ENCODE peak calls at places on chromosomes 6 and 20, in ten cellular contexts. One of them, this sample, is unnamed.
A peak's percentile ranks its signal among the peaks of the same experiment; 100 is the strongest.

GRCh38 chr20:46823271-46823747 is 71.3 kb upstream of the EYA2 start:
- DNase-seq in IMR-90: no peak
- DNase-seq in fibroblast of lung: no peak
- DNase-seq in A673: no peak
- DNase-seq in GM06990: no peak
- DNase-seq in nephron progenitor cell: no peak
- DNase-seq in AG10803: no peak
- DNase-seq in foreskin fibroblast: no peak
- DNase-seq in fibroblast of the aortic adventitia: peak; percentile 51
- DNase-seq in choroid plexus epithelial cell: peak; percentile 14
- DNase-seq in this sample: no peak

GRCh38 chr6:16154904-16155303 is 26.0 kb downstream of the MYLIP start:
- DNase-seq in nephron progenitor cell: no peak
- DNase-seq in GM06990: no peak
- DNase-seq in A673: no peak
- DNase-seq in choroid plexus epithelial cell: peak; percentile 81
- DNase-seq in foreskin fibroblast: peak; percentile 67
- DNase-seq in IMR-90: peak; percentile 73
- DNase-seq in AG10803: peak; percentile 82
- DNase-seq in fibroblast of lung: peak; percentile 89
- DNase-seq in fibroblast of the aortic adventitia: peak; percentile 95
- DNase-seq in this sample: no peak

GRCh38 chr6:30951907-30952469 is 11.2 kb downstream of the MUCL3 start:
- DNase-seq in A673: no peak
- DNase-seq in fibroblast of lung: no peak
- DNase-seq in fibroblast of the aortic adventitia: no peak
- DNase-seq in foreskin fibroblast: no peak
- DNase-seq in AG10803: no peak
- DNase-seq in IMR-90: no peak
- DNase-seq in nephron progenitor cell: no peak
- DNase-seq in GM06990: peak; percentile 30
- DNase-seq in choroid plexus epithelial cell: no peak
- DNase-seq in this sample: no peak

GRCh38 chr20:49427751-49428518 is 54.5 kb downstream of the KCNB1 start:
- DNase-seq in choroid plexus epithelial cell: peak; percentile 65
- DNase-seq in GM06990: no peak
- DNase-seq in A673: no peak
- DNase-seq in foreskin fibroblast: no peak
- DNase-seq in fibroblast of the aortic adventitia: no peak
- DNase-seq in fibroblast of lung: no peak
- DNase-seq in AG10803: no peak
- DNase-seq in IMR-90: no peak
- DNase-seq in nephron progenitor cell: no peak
- DNase-seq in this sample: no peak

GRCh38 chr6:153032255-153032882 is 29.9 kb upstream of the MTRF1L start:
- DNase-seq in foreskin fibroblast: peak; percentile 41
- DNase-seq in fibroblast of lung: peak; percentile 67
- DNase-seq in fibroblast of the aortic adventitia: peak; percentile 91
- DNase-seq in choroid plexus epithelial cell: peak; percentile 86
- DNase-seq in IMR-90: peak; percentile 81
- DNase-seq in AG10803: peak; percentile 75
- DNase-seq in GM06990: peak; percentile 3
- DNase-seq in nephron progenitor cell: no peak
- DNase-seq in A673: peak; percentile 71
- DNase-seq in this sample: no peak

GRCh38 chr6:155219858-155220301 is 43.9 kb upstream of the CLDN20 start:
- DNase-seq in choroid plexus epithelial cell: no peak
- DNase-seq in A673: no peak
- DNase-seq in AG10803: no peak
- DNase-seq in nephron progenitor cell: no peak
- DNase-seq in IMR-90: no peak
- DNase-seq in foreskin fibroblast: no peak
- DNase-seq in fibroblast of the aortic adventitia: no peak
- DNase-seq in fibroblast of lung: no peak
- DNase-seq in GM06990: no peak
- DNase-seq in this sample: no peak

GRCh38 chr6:65692109-65692508 is 14.9 kb downstream of the EYS start:
- DNase-seq in GM06990: no peak
- DNase-seq in A673: no peak
- DNase-seq in choroid plexus epithelial cell: no peak
- DNase-seq in fibroblast of lung: no peak
- DNase-seq in foreskin fibroblast: no peak
- DNase-seq in nephron progenitor cell: no peak
- DNase-seq in IMR-90: no peak
- DNase-seq in fibroblast of the aortic adventitia: no peak
- DNase-seq in AG10803: no peak
- DNase-seq in this sample: no peak

GRCh38 chr6:84791233-84791632 is 26.8 kb upstream of the TBX18 start:
- DNase-seq in fibroblast of the aortic adventitia: peak; percentile 23
- DNase-seq in IMR-90: no peak
- DNase-seq in fibroblast of lung: no peak
- DNase-seq in foreskin fibroblast: peak; percentile 75
- DNase-seq in A673: peak; percentile 88
- DNase-seq in AG10803: peak; percentile 15
- DNase-seq in choroid plexus epithelial cell: peak; percentile 55
- DNase-seq in nephron progenitor cell: no peak
- DNase-seq in GM06990: no peak
- DNase-seq in this sample: no peak

GRCh38 chr20:24650091-24650490 is 180.7 kb downstream of the SYNDIG1 start:
- DNase-seq in fibroblast of the aortic adventitia: peak; percentile 87
- DNase-seq in A673: no peak
- DNase-seq in fibroblast of lung: peak; percentile 67
- DNase-seq in GM06990: no peak
- DNase-seq in nephron progenitor cell: no peak
- DNase-seq in foreskin fibroblast: peak; percentile 66
- DNase-seq in IMR-90: peak; percentile 89
- DNase-seq in AG10803: peak; percentile 65
- DNase-seq in choroid plexus epithelial cell: no peak
- DNase-seq in this sample: no peak

GRCh38 chr20:58712116-58712822 is 19.7 kb downstream of the NPEPL1 start:
- DNase-seq in fibroblast of lung: no peak
- DNase-seq in GM06990: no peak
- DNase-seq in choroid plexus epithelial cell: no peak
- DNase-seq in IMR-90: no peak
- DNase-seq in fibroblast of the aortic adventitia: no peak
- DNase-seq in foreskin fibroblast: no peak
- DNase-seq in nephron progenitor cell: no peak
- DNase-seq in A673: no peak
- DNase-seq in AG10803: no peak
- DNase-seq in this sample: no peak

DNA sequence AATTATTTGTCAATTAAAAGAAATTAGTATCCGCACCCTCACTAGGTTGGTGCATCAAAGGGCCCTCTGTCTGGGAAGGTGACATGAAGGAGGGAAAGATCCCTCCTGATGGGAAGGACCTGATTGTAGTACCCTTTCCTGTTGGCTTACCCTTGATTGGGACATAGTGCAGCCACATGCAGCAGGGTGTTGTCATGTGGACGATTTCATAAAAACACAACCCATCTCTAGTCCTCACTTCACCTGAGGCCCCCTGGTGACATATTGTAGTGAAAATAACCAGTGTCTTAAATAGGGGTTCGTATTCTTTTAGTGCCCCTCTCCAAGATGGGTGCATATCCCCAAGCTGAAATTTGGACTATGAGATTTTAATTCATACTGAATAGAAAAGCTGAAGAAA is 97.2 kb downstream of the SLX4IP start:
- DNase-seq in GM06990: no peak
- DNase-seq in IMR-90: no peak
- DNase-seq in nephron progenitor cell: no peak
- DNase-seq in fibroblast of the aortic adventitia: no peak
- DNase-seq in AG10803: no peak
- DNase-seq in fibroblast of lung: no peak
- DNase-seq in foreskin fibroblast: no peak
- DNase-seq in choroid plexus epithelial cell: no peak
- DNase-seq in A673: no peak
- DNase-seq in this sample: no peak
- TF ChIP-seq CTCF in GM06990: no peak
- TF ChIP-seq CTCF in IMR-90: no peak
- TF ChIP-seq CTCF in nephron progenitor cell: no peak
- TF ChIP-seq CTCF in fibroblast of the aortic adventitia: no peak
- TF ChIP-seq CTCF in AG10803: no peak
- TF ChIP-seq CTCF in fibroblast of lung: no peak
- TF ChIP-seq CTCF in foreskin fibroblast: no peak
- TF ChIP-seq CTCF in choroid plexus epithelial cell: no peak
- TF ChIP-seq CTCF in A673: no peak
- TF ChIP-seq CTCF in this sample: no peak

GRCh38 chr20:31548823-31549512 is 34.7 kb downstream of the HM13 start:
- DNase-seq in foreskin fibroblast: no peak
- DNase-seq in fibroblast of lung: no peak
- DNase-seq in AG10803: peak; percentile 52
- DNase-seq in A673: no peak
- DNase-seq in nephron progenitor cell: no peak
- DNase-seq in choroid plexus epithelial cell: no peak
- DNase-seq in fibroblast of the aortic adventitia: no peak
- DNase-seq in IMR-90: no peak
- DNase-seq in GM06990: no peak
- DNase-seq in this sample: no peak

GRCh38 chr20:31549513-31549880 is 35.3 kb downstream of the HM13 start:
- DNase-seq in GM06990: no peak
- DNase-seq in fibroblast of the aortic adventitia: no peak
- DNase-seq in A673: no peak
- DNase-seq in choroid plexus epithelial cell: no peak
- DNase-seq in fibroblast of lung: no peak
- DNase-seq in AG10803: no peak
- DNase-seq in nephron progenitor cell: no peak
- DNase-seq in foreskin fibroblast: no peak
- DNase-seq in IMR-90: no peak
- DNase-seq in this sample: no peak

GRCh38 chr20:31550099-31550498 is 35.9 kb downstream of the HM13 start:
- DNase-seq in A673: no peak
- DNase-seq in GM06990: no peak
- DNase-seq in fibroblast of lung: no peak
- DNase-seq in choroid plexus epithelial cell: no peak
- DNase-seq in foreskin fibroblast: no peak
- DNase-seq in fibroblast of the aortic adventitia: no peak
- DNase-seq in IMR-90: no peak
- DNase-seq in AG10803: no peak
- DNase-seq in nephron progenitor cell: no peak
- DNase-seq in this sample: no peak

GRCh38 chr20:31551581-31552081 is 37.4 kb downstream of the HM13 start:
- DNase-seq in GM06990: no peak
- DNase-seq in nephron progenitor cell: no peak
- DNase-seq in fibroblast of lung: peak; percentile 69
- DNase-seq in IMR-90: no peak
- DNase-seq in foreskin fibroblast: no peak
- DNase-seq in AG10803: no peak
- DNase-seq in fibroblast of the aortic adventitia: no peak
- DNase-seq in choroid plexus epithelial cell: peak; percentile 29
- DNase-seq in A673: no peak
- DNase-seq in this sample: no peak

DNA sequence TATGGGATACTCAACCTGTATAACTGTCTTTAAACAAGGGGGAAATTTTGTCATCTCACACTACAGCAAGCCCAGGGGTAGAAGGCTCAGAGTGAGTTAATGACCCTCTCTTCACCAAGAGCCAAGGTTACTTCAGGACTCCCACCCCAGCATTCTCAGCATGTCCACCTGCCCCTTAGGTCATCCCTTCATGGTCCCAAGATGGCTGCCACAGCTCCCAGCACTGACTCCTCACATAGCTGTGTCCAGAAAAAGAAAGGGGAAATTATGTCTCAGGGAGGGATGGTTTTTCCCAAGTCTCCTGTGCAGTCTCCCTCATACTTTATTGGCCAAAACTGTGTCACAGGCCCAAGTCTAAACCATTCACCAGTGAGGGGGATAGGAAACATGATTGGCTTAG is 36.9 kb downstream of the HM13 start:
- DNase-seq in nephron progenitor cell: no peak
- DNase-seq in GM06990: no peak
- DNase-seq in IMR-90: no peak
- DNase-seq in fibroblast of the aortic adventitia: no peak
- DNase-seq in foreskin fibroblast: no peak
- DNase-seq in fibroblast of lung: no peak
- DNase-seq in choroid plexus epithelial cell: no peak
- DNase-seq in AG10803: no peak
- DNase-seq in A673: no peak
- DNase-seq in this sample: no peak
- TF ChIP-seq CTCF in nephron progenitor cell: no peak
- TF ChIP-seq CTCF in GM06990: no peak
- TF ChIP-seq CTCF in IMR-90: no peak
- TF ChIP-seq CTCF in fibroblast of the aortic adventitia: no peak
- TF ChIP-seq CTCF in foreskin fibroblast: no peak
- TF ChIP-seq CTCF in fibroblast of lung: no peak
- TF ChIP-seq CTCF in choroid plexus epithelial cell: no peak
- TF ChIP-seq CTCF in AG10803: no peak
- TF ChIP-seq CTCF in A673: no peak
- TF ChIP-seq CTCF in this sample: no peak

GRCh38 chr6:56719310-56719709 is 76.6 kb upstream of the DST start:
- DNase-seq in fibroblast of lung: peak; percentile 74
- DNase-seq in AG10803: no peak
- DNase-seq in fibroblast of the aortic adventitia: no peak
- DNase-seq in choroid plexus epithelial cell: peak; percentile 65
- DNase-seq in nephron progenitor cell: no peak
- DNase-seq in GM06990: no peak
- DNase-seq in A673: no peak
- DNase-seq in IMR-90: no peak
- DNase-seq in foreskin fibroblast: no peak
- DNase-seq in this sample: no peak

GRCh38 chr6:56725257-56725656 is 82.6 kb upstream of the DST start:
- DNase-seq in GM06990: no peak
- DNase-seq in IMR-90: no peak
- DNase-seq in AG10803: no peak
- DNase-seq in fibroblast of the aortic adventitia: no peak
- DNase-seq in A673: no peak
- DNase-seq in fibroblast of lung: peak; percentile 33
- DNase-seq in choroid plexus epithelial cell: no peak
- DNase-seq in foreskin fibroblast: no peak
- DNase-seq in nephron progenitor cell: no peak
- DNase-seq in this sample: no peak

GRCh38 chr6:56718236-56718635 is 75.5 kb upstream of the DST start:
- DNase-seq in IMR-90: no peak
- DNase-seq in nephron progenitor cell: no peak
- DNase-seq in fibroblast of the aortic adventitia: no peak
- DNase-seq in GM06990: no peak
- DNase-seq in choroid plexus epithelial cell: no peak
- DNase-seq in foreskin fibroblast: no peak
- DNase-seq in fibroblast of lung: no peak
- DNase-seq in AG10803: no peak
- DNase-seq in A673: no peak
- DNase-seq in this sample: no peak

GRCh38 chr6:56724455-56724854 is 81.8 kb upstream of the DST start:
- DNase-seq in nephron progenitor cell: no peak
- DNase-seq in fibroblast of lung: peak; percentile 92
- DNase-seq in IMR-90: peak; percentile 76
- DNase-seq in GM06990: no peak
- DNase-seq in foreskin fibroblast: no peak
- DNase-seq in choroid plexus epithelial cell: peak; percentile 63
- DNase-seq in A673: no peak
- DNase-seq in fibroblast of the aortic adventitia: peak; percentile 83
- DNase-seq in AG10803: peak; percentile 70
- DNase-seq in this sample: no peak

GRCh38 chr6:56720882-56721281 is 78.2 kb upstream of the DST start:
- DNase-seq in AG10803: no peak
- DNase-seq in A673: no peak
- DNase-seq in IMR-90: no peak
- DNase-seq in nephron progenitor cell: no peak
- DNase-seq in choroid plexus epithelial cell: no peak
- DNase-seq in fibroblast of lung: no peak
- DNase-seq in fibroblast of the aortic adventitia: no peak
- DNase-seq in GM06990: no peak
- DNase-seq in foreskin fibroblast: no peak
- DNase-seq in this sample: no peak
- TF ChIP-seq CTCF in AG10803: no peak
- TF ChIP-seq CTCF in A673: no peak
- TF ChIP-seq CTCF in IMR-90: no peak
- TF ChIP-seq CTCF in nephron progenitor cell: no peak
- TF ChIP-seq CTCF in choroid plexus epithelial cell: no peak
- TF ChIP-seq CTCF in fibroblast of lung: no peak
- TF ChIP-seq CTCF in fibroblast of the aortic adventitia: no peak
- TF ChIP-seq CTCF in GM06990: no peak
- TF ChIP-seq CTCF in foreskin fibroblast: no peak
- TF ChIP-seq CTCF in this sample: no peak

GRCh38 chr20:39039261-39039660 is 77.1 kb downstream of the DHX35 start:
- DNase-seq in nephron progenitor cell: no peak
- DNase-seq in IMR-90: no peak
- DNase-seq in GM06990: no peak
- DNase-seq in fibroblast of the aortic adventitia: no peak
- DNase-seq in AG10803: no peak
- DNase-seq in choroid plexus epithelial cell: no peak
- DNase-seq in fibroblast of lung: no peak
- DNase-seq in foreskin fibroblast: peak; percentile 8
- DNase-seq in A673: no peak
- DNase-seq in this sample: no peak
- TF ChIP-seq CTCF in nephron progenitor cell: no peak
- TF ChIP-seq CTCF in IMR-90: no peak
- TF ChIP-seq CTCF in GM06990: no peak
- TF ChIP-seq CTCF in fibroblast of the aortic adventitia: no peak
- TF ChIP-seq CTCF in AG10803: no peak
- TF ChIP-seq CTCF in choroid plexus epithelial cell: no peak
- TF ChIP-seq CTCF in fibroblast of lung: no peak
- TF ChIP-seq CTCF in foreskin fibroblast: no peak
- TF ChIP-seq CTCF in A673: no peak
- TF ChIP-seq CTCF in this sample: no peak

This sample was measured in GM10248.